ENCODE peak calls at places on chromosomes 3 and 15, in four cellular contexts. One of them, this sample, is unnamed.

GRCh38 chr15:26443321-26443720 is 329.5 kb downstream of the GABRB3 start:
- DNase-seq in activated naive CD8-positive, alpha-beta T cell treated with anti-CD3 and anti-CD28 coated beads, Interleukin-2, amount 50 U/mL, for 24 hours: no peak
- DNase-seq in stimulated activated CD4-positive, alpha-beta T cell treated with anti-CD3 and anti-CD28 coated beads, TNF-alpha, amount 100 ng/mL, for 4 hours: no peak
- DNase-seq in dorsolateral prefrontal cortex: no peak
- DNase-seq in this sample: no peak

GRCh38 chr3:197907196-197907595 is 42.8 kb upstream of the RPL35A start:
- DNase-seq in activated naive CD8-positive, alpha-beta T cell treated with anti-CD3 and anti-CD28 coated beads, Interleukin-2, amount 50 U/mL, for 24 hours: no peak
- DNase-seq in stimulated activated CD4-positive, alpha-beta T cell treated with anti-CD3 and anti-CD28 coated beads, TNF-alpha, amount 100 ng/mL, for 4 hours: no peak
- DNase-seq in dorsolateral prefrontal cortex: no peak
- DNase-seq in this sample: no peak

GRCh38 chr3:129888739-129889138 is 4.8 kb downstream of the TMCC1 start:
- DNase-seq in activated naive CD8-positive, alpha-beta T cell treated with anti-CD3 and anti-CD28 coated beads, Interleukin-2, amount 50 U/mL, for 24 hours: no peak
- DNase-seq in stimulated activated CD4-positive, alpha-beta T cell treated with anti-CD3 and anti-CD28 coated beads, TNF-alpha, amount 100 ng/mL, for 4 hours: no peak
- DNase-seq in dorsolateral prefrontal cortex: no peak
- DNase-seq in this sample: no peak

GRCh38 chr3:30496496-30496966 is 109.9 kb upstream of the TGFBR2 start:
- DNase-seq in activated naive CD8-positive, alpha-beta T cell treated with anti-CD3 and anti-CD28 coated beads, Interleukin-2, amount 50 U/mL, for 24 hours: no peak
- DNase-seq in stimulated activated CD4-positive, alpha-beta T cell treated with anti-CD3 and anti-CD28 coated beads, TNF-alpha, amount 100 ng/mL, for 4 hours: no peak
- DNase-seq in dorsolateral prefrontal cortex: no peak
- DNase-seq in this sample: no peak

GRCh38 chr3:135155791-135156190 is 360.7 kb downstream of the EPHB1 start:
- DNase-seq in activated naive CD8-positive, alpha-beta T cell treated with anti-CD3 and anti-CD28 coated beads, Interleukin-2, amount 50 U/mL, for 24 hours: no peak
- DNase-seq in stimulated activated CD4-positive, alpha-beta T cell treated with anti-CD3 and anti-CD28 coated beads, TNF-alpha, amount 100 ng/mL, for 4 hours: no peak
- DNase-seq in dorsolateral prefrontal cortex: no peak
- DNase-seq in this sample: no peak

GRCh38 chr15:100383302-100384107 is 41.7 kb upstream of the ADAMTS17 start:
- DNase-seq in activated naive CD8-positive, alpha-beta T cell treated with anti-CD3 and anti-CD28 coated beads, Interleukin-2, amount 50 U/mL, for 24 hours: peak
- DNase-seq in stimulated activated CD4-positive, alpha-beta T cell treated with anti-CD3 and anti-CD28 coated beads, TNF-alpha, amount 100 ng/mL, for 4 hours: no peak
- DNase-seq in dorsolateral prefrontal cortex: no peak
- DNase-seq in this sample: peak

GRCh38 chr3:41863024-41863423 is 98.9 kb downstream of the ULK4 start:
- DNase-seq in activated naive CD8-positive, alpha-beta T cell treated with anti-CD3 and anti-CD28 coated beads, Interleukin-2, amount 50 U/mL, for 24 hours: no peak
- DNase-seq in stimulated activated CD4-positive, alpha-beta T cell treated with anti-CD3 and anti-CD28 coated beads, TNF-alpha, amount 100 ng/mL, for 4 hours: no peak
- DNase-seq in dorsolateral prefrontal cortex: no peak
- DNase-seq in this sample: no peak

GRCh38 chr3:44326035-44326434 is 12.5 kb upstream of the TCAIM start:
- DNase-seq in activated naive CD8-positive, alpha-beta T cell treated with anti-CD3 and anti-CD28 coated beads, Interleukin-2, amount 50 U/mL, for 24 hours: no peak
- DNase-seq in stimulated activated CD4-positive, alpha-beta T cell treated with anti-CD3 and anti-CD28 coated beads, TNF-alpha, amount 100 ng/mL, for 4 hours: no peak
- DNase-seq in dorsolateral prefrontal cortex: no peak
- DNase-seq in this sample: no peak

GRCh38 chr3:136994772-136995516 is 37.2 kb downstream of the IL20RB start:
- DNase-seq in activated naive CD8-positive, alpha-beta T cell treated with anti-CD3 and anti-CD28 coated beads, Interleukin-2, amount 50 U/mL, for 24 hours: no peak
- DNase-seq in stimulated activated CD4-positive, alpha-beta T cell treated with anti-CD3 and anti-CD28 coated beads, TNF-alpha, amount 100 ng/mL, for 4 hours: no peak
- DNase-seq in dorsolateral prefrontal cortex: peak
- DNase-seq in this sample: no peak

GRCh38 chr3:100838157-100838556 is 128.9 kb downstream of the TFG start:
- DNase-seq in activated naive CD8-positive, alpha-beta T cell treated with anti-CD3 and anti-CD28 coated beads, Interleukin-2, amount 50 U/mL, for 24 hours: no peak
- DNase-seq in stimulated activated CD4-positive, alpha-beta T cell treated with anti-CD3 and anti-CD28 coated beads, TNF-alpha, amount 100 ng/mL, for 4 hours: no peak
- DNase-seq in dorsolateral prefrontal cortex: no peak
- DNase-seq in this sample: no peak

GRCh38 chr15:55084673-55085072 is 112.1 kb downstream of the RSL24D1 start:
- DNase-seq in activated naive CD8-positive, alpha-beta T cell treated with anti-CD3 and anti-CD28 coated beads, Interleukin-2, amount 50 U/mL, for 24 hours: no peak
- DNase-seq in stimulated activated CD4-positive, alpha-beta T cell treated with anti-CD3 and anti-CD28 coated beads, TNF-alpha, amount 100 ng/mL, for 4 hours: no peak
- DNase-seq in dorsolateral prefrontal cortex: no peak
- DNase-seq in this sample: no peak

GRCh38 chr15:72285927-72286516 is 13.7 kb upstream of the PARP6 start:
- DNase-seq in activated naive CD8-positive, alpha-beta T cell treated with anti-CD3 and anti-CD28 coated beads, Interleukin-2, amount 50 U/mL, for 24 hours: peak
- DNase-seq in stimulated activated CD4-positive, alpha-beta T cell treated with anti-CD3 and anti-CD28 coated beads, TNF-alpha, amount 100 ng/mL, for 4 hours: peak
- DNase-seq in dorsolateral prefrontal cortex: no peak
- DNase-seq in this sample: peak

GRCh38 chr3:133192363-133192945 is 154.3 kb downstream of the TMEM108 start:
- DNase-seq in activated naive CD8-positive, alpha-beta T cell treated with anti-CD3 and anti-CD28 coated beads, Interleukin-2, amount 50 U/mL, for 24 hours: no peak
- DNase-seq in stimulated activated CD4-positive, alpha-beta T cell treated with anti-CD3 and anti-CD28 coated beads, TNF-alpha, amount 100 ng/mL, for 4 hours: no peak
- DNase-seq in dorsolateral prefrontal cortex: no peak
- DNase-seq in this sample: no peak

GRCh38 chr3:46276497-46277099 is 34.3 kb downstream of the CCR3 start:
- DNase-seq in activated naive CD8-positive, alpha-beta T cell treated with anti-CD3 and anti-CD28 coated beads, Interleukin-2, amount 50 U/mL, for 24 hours: peak
- DNase-seq in stimulated activated CD4-positive, alpha-beta T cell treated with anti-CD3 and anti-CD28 coated beads, TNF-alpha, amount 100 ng/mL, for 4 hours: peak
- DNase-seq in dorsolateral prefrontal cortex: peak
- DNase-seq in this sample: peak

GRCh38 chr15:94105760-94106159 is 125.6 kb upstream of the MCTP2 start:
- DNase-seq in activated naive CD8-positive, alpha-beta T cell treated with anti-CD3 and anti-CD28 coated beads, Interleukin-2, amount 50 U/mL, for 24 hours: no peak
- DNase-seq in stimulated activated CD4-positive, alpha-beta T cell treated with anti-CD3 and anti-CD28 coated beads, TNF-alpha, amount 100 ng/mL, for 4 hours: no peak
- DNase-seq in dorsolateral prefrontal cortex: no peak
- DNase-seq in this sample: no peak

GRCh38 chr3:173410836-173411235 is 13.3 kb downstream of the NLGN1 start:
- DNase-seq in activated naive CD8-positive, alpha-beta T cell treated with anti-CD3 and anti-CD28 coated beads, Interleukin-2, amount 50 U/mL, for 24 hours: no peak
- DNase-seq in stimulated activated CD4-positive, alpha-beta T cell treated with anti-CD3 and anti-CD28 coated beads, TNF-alpha, amount 100 ng/mL, for 4 hours: no peak
- DNase-seq in dorsolateral prefrontal cortex: no peak
- DNase-seq in this sample: no peak

GRCh38 chr15:74127954-74128784 is 2.2 kb upstream of the ISLR2 start:
- DNase-seq in activated naive CD8-positive, alpha-beta T cell treated with anti-CD3 and anti-CD28 coated beads, Interleukin-2, amount 50 U/mL, for 24 hours: peak
- DNase-seq in stimulated activated CD4-positive, alpha-beta T cell treated with anti-CD3 and anti-CD28 coated beads, TNF-alpha, amount 100 ng/mL, for 4 hours: no peak
- DNase-seq in dorsolateral prefrontal cortex: no peak
- DNase-seq in this sample: no peak

GRCh38 chr3:126287536-126288181 is 69.5 kb downstream of the KLF15 start:
- DNase-seq in activated naive CD8-positive, alpha-beta T cell treated with anti-CD3 and anti-CD28 coated beads, Interleukin-2, amount 50 U/mL, for 24 hours: no peak
- DNase-seq in stimulated activated CD4-positive, alpha-beta T cell treated with anti-CD3 and anti-CD28 coated beads, TNF-alpha, amount 100 ng/mL, for 4 hours: no peak
- DNase-seq in dorsolateral prefrontal cortex: peak
- DNase-seq in this sample: no peak

GRCh38 chr15:71752604-71753289 is 57.6 kb upstream of the NR2E3 start:
- DNase-seq in activated naive CD8-positive, alpha-beta T cell treated with anti-CD3 and anti-CD28 coated beads, Interleukin-2, amount 50 U/mL, for 24 hours: no peak
- DNase-seq in stimulated activated CD4-positive, alpha-beta T cell treated with anti-CD3 and anti-CD28 coated beads, TNF-alpha, amount 100 ng/mL, for 4 hours: no peak
- DNase-seq in dorsolateral prefrontal cortex: no peak
- DNase-seq in this sample: peak

GRCh38 chr3:112635674-112636073 is 5.3 kb downstream of the CCDC80 start:
- DNase-seq in activated naive CD8-positive, alpha-beta T cell treated with anti-CD3 and anti-CD28 coated beads, Interleukin-2, amount 50 U/mL, for 24 hours: no peak
- DNase-seq in stimulated activated CD4-positive, alpha-beta T cell treated with anti-CD3 and anti-CD28 coated beads, TNF-alpha, amount 100 ng/mL, for 4 hours: no peak
- DNase-seq in dorsolateral prefrontal cortex: no peak
- DNase-seq in this sample: no peak

GRCh38 chr3:134795776-134796312 is 784 bp downstream of the EPHB1 start:
- DNase-seq in activated naive CD8-positive, alpha-beta T cell treated with anti-CD3 and anti-CD28 coated beads, Interleukin-2, amount 50 U/mL, for 24 hours: no peak
- DNase-seq in stimulated activated CD4-positive, alpha-beta T cell treated with anti-CD3 and anti-CD28 coated beads, TNF-alpha, amount 100 ng/mL, for 4 hours: no peak
- DNase-seq in dorsolateral prefrontal cortex: peak
- DNase-seq in this sample: no peak

GRCh38 chr15:100341662-100342560 is at the start of gene ADAMTS17:
- DNase-seq in activated naive CD8-positive, alpha-beta T cell treated with anti-CD3 and anti-CD28 coated beads, Interleukin-2, amount 50 U/mL, for 24 hours: peak
- DNase-seq in stimulated activated CD4-positive, alpha-beta T cell treated with anti-CD3 and anti-CD28 coated beads, TNF-alpha, amount 100 ng/mL, for 4 hours: peak
- DNase-seq in dorsolateral prefrontal cortex: peak
- DNase-seq in this sample: peak